ENCODE peak calls at places on chromosomes 3 and 15, in nine cellular contexts. U is adrenal gland; G is CD4-positive, alpha-beta T cell; N is A549; X is pancreas; L is body of pancreas; W is heart left ventricle; P is psoas muscle; O is AG04450. Y is an unnamed sample.

GRCh38 chr15:97904196-97904572 is 56.3 kb upstream of the ARRDC4 start:
- DNase-seq in L (peak; percentile 76), X (peak; percentile 89), P (peak; percentile 74), U (peak; percentile 81), G (peak; percentile 9), O (no peak), W (peak; percentile 60), N (peak; percentile 61), Y (peak; percentile 78)

GRCh38 chr3:9769426-9770275 is at the start of gene CAMK1:
- DNase-seq in W (peak; percentile 85), P (peak; percentile 84), X (peak; percentile 92), N (peak; percentile 79), U (peak; percentile 90), G (peak; percentile 54), O (no peak), L (peak; percentile 77), Y (peak; percentile 88)

GRCh38 chr15:25717861-25718504 is 145.1 kb downstream of the ATP10A start:
- DNase-seq in W (no peak), P (no peak), N (no peak), G (no peak), U (peak; percentile 43), L (no peak), X (no peak), O (no peak), Y (no peak)

GRCh38 chr15:33211409-33211808 is 16.9 kb upstream of the FMN1 start:
- DNase-seq in W (peak; percentile 27), L (no peak), G (no peak), N (no peak), P (no peak), X (no peak), O (no peak), U (peak; percentile 65), Y (no peak)

GRCh38 chr3:112979244-112979832 is 4.4 kb upstream of the CD200R1 start:
- DNase-seq in N (peak; percentile 21), U (no peak), X (no peak), O (peak; percentile 11), L (no peak), W (no peak), P (no peak), G (no peak), Y (no peak)

GRCh38 chr15:48628832-48629231 is 16.7 kb downstream of the FBN1 start:
- DNase-seq in G (no peak), U (no peak), O (no peak), P (no peak), L (no peak), W (no peak), N (no peak), X (no peak), Y (no peak)

GRCh38 chr15:92158426-92158825 is 235.3 kb upstream of the ST8SIA2 start:
- DNase-seq in L (no peak), U (peak; percentile 3), W (no peak), O (no peak), X (no peak), P (no peak), G (peak; percentile 4), N (peak; percentile 59), Y (no peak)

GRCh38 chr3:168951368-168951767 is 712.1 kb downstream of the MECOM start:
- DNase-seq in X (no peak), L (no peak), G (no peak), W (no peak), U (no peak), P (no peak), N (no peak), O (no peak), Y (no peak)

GRCh38 chr3:197613187-197613586 is 57.4 kb upstream of the BDH1 start:
- DNase-seq in N (no peak), W (no peak), X (no peak), U (no peak), P (no peak), G (peak; percentile 29), L (no peak), O (no peak), Y (no peak)

GRCh38 chr3:4994144-4994730 is 15.0 kb downstream of the BHLHE40 start:
- DNase-seq in X (no peak), L (peak; percentile 6), W (no peak), G (no peak), U (peak; percentile 71), P (no peak), N (no peak), O (no peak), Y (no peak)

GRCh38 chr3:127156651-127157050 is 36.3 kb upstream of the PRR23E start:
- DNase-seq in W (no peak), O (no peak), U (no peak), X (no peak), G (no peak), N (no peak), P (no peak), L (no peak), Y (no peak)

GRCh38 chr3:119597548-119598288 is at the start of gene PLA1A:
- DNase-seq in O (no peak), G (no peak), N (peak; percentile 19), X (no peak), P (no peak), W (no peak), L (peak; percentile 17), U (no peak), Y (no peak)

GRCh38 chr3:182787302-182788036 is 5.8 kb upstream of the ATP11B start:
- DNase-seq in N (no peak), W (no peak), U (no peak), O (no peak), G (no peak), X (no peak), L (no peak), P (no peak), Y (no peak)

GRCh38 chr3:46960081-46960701 is 16.4 kb downstream of the CCDC12 start:
- DNase-seq in W (no peak), X (peak; percentile 39), L (peak; percentile 47), G (no peak), P (no peak), U (peak; percentile 67), N (no peak), O (peak; percentile 21), Y (no peak)

GRCh38 chr3:141680620-141681389 is 57.3 kb upstream of the RNF7 start:
- DNase-seq in N (no peak), W (peak; percentile 69), O (no peak), G (no peak), P (peak; percentile 21), X (no peak), U (peak; percentile 74), L (peak; percentile 42), Y (peak; percentile 29)

GRCh38 chr15:60091150-60091549 is 87.0 kb downstream of the FOXB1 start:
- DNase-seq in N (peak; percentile 65), W (no peak), U (peak; percentile 52), X (no peak), G (no peak), O (peak; percentile 34), L (no peak), P (no peak), Y (no peak)

GRCh38 chr3:67947808-67948508 is 293.5 kb upstream of the SUCLG2 start:
- DNase-seq in G (peak; percentile 67), X (peak; percentile 24), O (no peak), N (no peak), W (no peak), P (no peak), L (no peak), U (no peak), Y (no peak)

GRCh38 chr3:64138656-64139375 is 86.5 kb downstream of the PRICKLE2 start:
- DNase-seq in G (no peak), W (no peak), O (no peak), L (no peak), U (no peak), X (no peak), P (no peak), N (no peak), Y (no peak)

GRCh38 chr15:50542051-50542450 is 4.4 kb downstream of the USP50 start:
- DNase-seq in W (no peak), N (no peak), G (no peak), P (no peak), L (no peak), U (no peak), O (no peak), X (no peak), Y (no peak)

GRCh38 chr3:15206662-15207576 is 873 bp downstream of the CAPN7 start:
- DNase-seq in N (peak; percentile 19), G (peak; percentile 13), P (peak; percentile 19), U (peak; percentile 72), L (peak; percentile 53), W (no peak), X (no peak), O (no peak), Y (no peak)

GRCh38 chr15:99536422-99537033 is 29.3 kb upstream of the MEF2A start:
- DNase-seq in N (peak; percentile 13), L (no peak), W (peak; percentile 65), P (peak; percentile 67), O (no peak), X (no peak), G (no peak), U (peak; percentile 78), Y (peak; percentile 62)

GRCh38 chr15:57540736-57541135 is 51.0 kb upstream of the MYZAP start:
- DNase-seq in X (no peak), O (no peak), L (no peak), G (no peak), W (no peak), P (no peak), N (no peak), U (no peak), Y (no peak)

GRCh38 chr3:13654330-13655073 is 105.6 kb downstream of the FBLN2 start:
- DNase-seq in N (no peak), G (peak; percentile 28), U (no peak), O (no peak), L (no peak), P (peak; percentile 4), X (no peak), W (no peak), Y (no peak)
- TF ChIP-seq CTCF in N (no peak), G (no peak), U (no peak), O (no peak), L (no peak), P (no peak), X (no peak), W (no peak), Y (no peak)

GRCh38 chr3:71319771-71320170 is 263.8 kb downstream of the FOXP1 start:
- DNase-seq in G (no peak), P (no peak), U (no peak), O (no peak), N (no peak), L (no peak), W (no peak), X (no peak), Y (no peak)
- H3K27ac ChIP-seq in G (no peak overlapping the region), P (no peak overlapping the region), U (no peak overlapping the region), O (no peak overlapping the region), N (no peak overlapping the region), L (no peak overlapping the region), W (no peak overlapping the region), X (no peak overlapping the region), Y (no peak overlapping the region)

GRCh38 chr3:195102609-195103467 is 168.1 kb downstream of the XXYLT1 start:
- DNase-seq in N (peak; percentile 50), O (peak; percentile 88), X (no peak), W (no peak), L (no peak), U (peak; percentile 74), P (no peak), G (no peak), Y (no peak)
- TF ChIP-seq CTCF in N (no peak), O (no peak), X (no peak), W (no peak), L (no peak), U (no peak), P (no peak), G (no peak), Y (no peak)

DNA sequence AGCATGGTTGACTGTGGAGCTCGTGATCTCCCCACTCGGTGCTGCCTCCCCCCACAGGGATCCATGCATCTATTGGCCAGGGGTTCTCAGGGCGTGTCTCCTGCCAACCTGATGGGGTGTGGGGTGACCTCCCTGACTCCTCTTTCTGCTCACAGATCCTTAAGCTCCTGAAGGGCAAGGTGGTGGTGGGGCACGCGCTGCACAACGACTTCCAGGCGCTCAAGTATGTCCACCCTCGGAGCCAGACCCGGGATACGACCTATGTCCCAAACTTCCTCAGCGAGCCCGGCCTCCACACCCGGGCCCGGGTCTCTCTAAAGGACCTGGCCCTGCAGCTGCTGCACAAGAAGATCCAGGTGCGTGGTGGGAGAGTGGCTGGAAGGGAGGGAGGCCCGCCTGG is 7.9 kb downstream of the AEN start:
- DNase-seq in U (no peak), O (no peak), X (no peak), P (no peak), N (no peak), G (no peak), W (no peak), L (no peak), Y (no peak)
- H3K27ac ChIP-seq in U (no peak overlapping the region), O (no peak overlapping the region), X (no peak overlapping the region), P (no peak overlapping the region), N (no peak overlapping the region), G (peak overlapping the region; percentile 75), W (no peak overlapping the region), L (no peak overlapping the region), Y (no peak overlapping the region)